ENCODE peak calls at places on chromosomes 11 and 22, in seven cellular contexts. R is AG09309; I is fibroblast of pulmonary artery; A is BJ; N is thyroid gland; M is CD4-positive, alpha-beta T cell; Z is choroid plexus epithelial cell. H is an unnamed sample.
A peak's percentile ranks its signal among the peaks of the same experiment; 100 is the strongest.

GRCh38 chr11:95148421-95148820 is 58.8 kb downstream of the ENDOD1 start:
- DNase-seq in R (no peak), I (no peak), A (no peak), N (no peak), M (no peak), Z (no peak), H (no peak)

GRCh38 chr11:31323145-31323544 is 46.4 kb downstream of the DCDC1 start:
- DNase-seq in R (no peak), I (no peak), A (no peak), N (no peak), M (no peak), Z (no peak), H (no peak)

GRCh38 chr11:108278546-108278945 is 55.7 kb downstream of the ATM start:
- DNase-seq in R (no peak), I (peak; percentile 1), A (no peak), N (no peak), M (no peak), Z (peak; percentile 24), H (no peak)

GRCh38 chr11:65204646-65205601 is 23.2 kb downstream of the CAPN1 start:
- DNase-seq in R (no peak), I (peak; percentile 42), A (no peak), N (peak; percentile 9), M (peak; percentile 42), Z (peak; percentile 52), H (peak; percentile 43)

GRCh38 chr11:44861829-44862545 is 88.7 kb downstream of the TP53I11 start:
- DNase-seq in R (peak; percentile 95), I (peak; percentile 98), A (peak; percentile 93), N (peak; percentile 21), M (peak; percentile 63), Z (peak; percentile 99), H (no peak)

GRCh38 chr22:36384766-36385400 is 2.9 kb downstream of the MYH9 start:
- DNase-seq in R (no peak), I (no peak), A (no peak), N (no peak), M (peak; percentile 63), Z (no peak), H (no peak)

GRCh38 chr11:113773092-113773415 is 438 bp downstream of the ZW10 start:
- DNase-seq in R (no peak), I (peak; percentile 29), A (no peak), N (no peak), M (no peak), Z (peak; percentile 19), H (no peak)

GRCh38 chr11:36296925-36297604 is 977 bp downstream of the PRR5L start:
- DNase-seq in R (peak; percentile 90), I (peak; percentile 97), A (no peak), N (no peak), M (no peak), Z (peak; percentile 99), H (no peak)

GRCh38 chr11:87092159-87092558 is 54.4 kb downstream of the TMEM135 start:
- DNase-seq in R (no peak), I (peak; percentile 6), A (no peak), N (no peak), M (no peak), Z (no peak), H (no peak)

GRCh38 chr11:115965754-115966504 is 461.7 kb upstream of the CADM1 start:
- DNase-seq in R (no peak), I (no peak), A (no peak), N (peak; percentile 85), M (no peak), Z (no peak), H (no peak)

GRCh38 chr11:9153651-9154050 is 62.3 kb upstream of the SCUBE2 start:
- DNase-seq in R (no peak), I (no peak), A (no peak), N (no peak), M (no peak), Z (no peak), H (no peak)

DNA sequence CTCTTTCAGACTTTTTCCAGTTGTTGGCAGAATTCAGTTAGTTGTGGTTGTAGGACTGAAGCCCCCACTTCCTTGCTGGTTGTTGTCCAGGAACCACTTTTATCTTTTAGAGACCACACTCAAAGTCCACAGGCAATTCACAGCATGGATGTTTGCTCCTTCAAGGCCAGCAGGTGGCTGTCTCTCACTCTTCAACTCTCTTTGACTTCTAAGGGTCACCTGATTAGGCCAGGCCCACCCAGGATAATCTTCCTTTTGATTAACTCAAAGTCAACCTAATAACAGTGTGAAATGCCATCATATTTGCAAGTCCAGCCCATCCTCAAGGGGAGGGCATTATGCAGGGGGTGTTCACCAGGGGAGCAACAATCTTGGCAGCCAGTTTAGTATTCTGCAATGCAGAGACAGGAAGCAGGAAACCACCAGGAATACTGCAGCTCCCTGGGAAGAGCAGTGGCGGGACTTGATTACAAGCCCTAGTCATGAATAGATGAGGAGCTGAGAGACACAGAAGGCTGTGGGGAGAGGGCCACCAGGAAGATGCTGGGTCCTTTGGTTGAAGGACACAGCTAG is 52.4 kb downstream of the LRRC74B start:
- DNase-seq in R (no peak), I (peak; percentile 14), A (no peak), N (no peak), M (no peak), Z (no peak), H (no peak)
- TF ChIP-seq CTCF in R (no peak), I (no peak), A (no peak), N (no peak), M (no peak), Z (peak; percentile 21), H (no peak)

GRCh38 chr11:118918128-118918685 is 7.5 kb downstream of the BCL9L start:
- DNase-seq in R (peak; percentile 96), I (peak; percentile 95), A (peak; percentile 87), N (peak; percentile 68), M (peak; percentile 42), Z (peak; percentile 96), H (no peak)
- TF ChIP-seq CTCF in R (no peak), I (no peak), A (no peak), N (no peak), M (no peak), Z (peak; percentile 4), H (no peak)

GRCh38 chr22:45831394-45831793 is 145.6 kb downstream of the WNT7B start:
- DNase-seq in R (no peak), I (peak; percentile 46), A (no peak), N (no peak), M (no peak), Z (peak; percentile 66), H (no peak)

GRCh38 chr22:45832959-45833580 is 143.9 kb downstream of the WNT7B start:
- DNase-seq in R (no peak), I (no peak), A (no peak), N (no peak), M (no peak), Z (no peak), H (no peak)

GRCh38 chr22:45833613-45834012 is 143.3 kb downstream of the WNT7B start:
- DNase-seq in R (no peak), I (no peak), A (no peak), N (no peak), M (no peak), Z (no peak), H (no peak)

GRCh38 chr22:45830531-45831245 is 146.3 kb downstream of the WNT7B start:
- DNase-seq in R (no peak), I (peak; percentile 19), A (peak; percentile 6), N (no peak), M (no peak), Z (peak; percentile 71), H (no peak)

GRCh38 chr22:45832180-45832579 is 144.8 kb downstream of the WNT7B start:
- DNase-seq in R (no peak), I (no peak), A (no peak), N (no peak), M (no peak), Z (no peak), H (no peak)
- TF ChIP-seq CTCF in R (peak; percentile 17), I (peak; percentile 10), A (no peak), N (no peak), M (no peak), Z (peak; percentile 48), H (peak; percentile 9)

DNA sequence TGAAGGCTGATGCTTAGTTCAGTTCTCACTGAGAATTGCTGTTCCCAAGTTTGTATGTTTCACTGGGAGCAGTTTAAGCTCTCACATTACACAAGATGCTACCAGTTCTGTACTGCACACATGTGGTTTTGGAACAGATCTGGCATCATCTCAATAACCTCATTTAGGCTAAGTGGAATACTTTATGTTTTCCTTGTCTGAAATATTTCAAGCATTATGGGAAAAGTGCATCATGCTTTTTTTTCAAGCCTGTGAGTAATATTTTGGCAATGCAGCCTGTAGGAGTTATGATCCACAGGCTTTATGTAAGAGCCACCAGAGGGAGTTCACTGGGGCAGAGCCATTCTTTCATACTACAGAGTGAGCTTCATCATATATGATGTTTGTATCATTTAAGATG is 141.5 kb downstream of the OR4C45 start:
- DNase-seq in R (no peak), I (peak; percentile 3), A (no peak), N (no peak), M (no peak), Z (peak; percentile 9), H (no peak)
- TF ChIP-seq CTCF in R (no peak), I (no peak), A (no peak), N (no peak), M (no peak), Z (no peak), H (no peak)

GRCh38 chr22:50267591-50268390 is 2.4 kb downstream of the MAPK11 start:
- DNase-seq in R (no peak), I (peak; percentile 52), A (no peak), N (peak; percentile 81), M (peak; percentile 58), Z (peak; percentile 61), H (no peak)
- TF ChIP-seq CTCF in R (peak; percentile 33), I (peak; percentile 8), A (peak; percentile 24), N (peak; percentile 14), M (no peak), Z (peak; percentile 34), H (peak; percentile 28)

DNA sequence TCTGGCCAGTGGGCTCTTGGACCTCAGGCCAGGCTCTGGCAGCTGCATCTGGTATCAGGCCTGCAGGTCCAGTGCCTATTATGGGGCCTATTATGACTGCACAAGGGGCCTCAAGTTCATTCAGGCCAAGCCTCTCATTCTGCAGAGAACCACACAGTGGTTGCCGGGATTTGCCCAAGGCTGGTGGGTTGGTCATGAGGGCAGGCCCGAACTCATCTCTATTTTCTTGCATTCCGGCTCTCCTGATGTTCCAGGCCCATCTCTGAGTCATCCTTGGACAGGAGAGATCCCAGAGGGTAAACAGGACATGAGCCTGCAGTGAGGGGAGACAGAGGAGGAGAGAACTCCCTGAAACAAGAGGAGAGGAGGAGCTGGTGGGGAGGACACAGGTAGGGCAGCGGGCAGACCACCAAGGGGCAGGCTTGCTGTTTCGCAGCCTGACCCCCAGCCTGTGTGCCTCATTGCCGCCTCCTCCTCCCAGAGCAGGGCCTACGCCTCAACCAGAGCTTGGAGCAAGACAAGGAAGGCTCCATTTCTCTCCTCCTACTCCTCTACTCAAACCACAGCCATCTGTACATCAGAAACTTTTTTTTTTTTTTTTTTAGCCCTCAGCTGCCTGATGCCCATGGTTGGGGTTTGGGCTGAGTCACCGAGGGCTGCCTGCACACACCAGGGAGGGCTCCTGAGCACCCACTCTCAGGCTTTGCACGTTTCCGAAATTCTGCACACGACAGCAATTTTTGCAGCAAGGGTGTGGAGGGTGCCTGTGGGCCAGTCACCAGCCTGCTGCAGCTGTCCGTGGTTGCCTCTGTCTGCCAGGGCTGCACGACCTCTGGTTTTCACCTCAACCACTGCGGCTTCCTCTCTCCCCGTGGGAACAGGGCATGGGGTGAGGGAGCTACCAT is 12.7 kb upstream of the TREH start:
- DNase-seq in R (no peak), I (peak; percentile 32), A (no peak), N (no peak), M (peak; percentile 70), Z (peak; percentile 42), H (no peak)
- TF ChIP-seq CTCF in R (no peak), I (no peak), A (no peak), N (no peak), M (no peak), Z (no peak), H (no peak)